ENCODE peak calls at places on chromosomes 7 and 10, in seven cellular contexts. G is activated T-helper 1 cell treated with Interleukin-2 at 50 U/mL for 16 hours; H is effector memory CD4-positive, alpha-beta T cell; J is activated CD8-positive, alpha-beta memory T cell treated with anti-CD3 and anti-CD28 coated beads for 1 hour; D is effector memory CD8-positive, alpha-beta T cell; R is GM12865; L is foreskin fibroblast. W is an unnamed sample.

GRCh38 chr7:23373151-23374004 is 74.2 kb downstream of the MALSU1 start:
- DNase-seq in R (peak), D (no peak), J (no peak), L (no peak), G (no peak), H (peak), W (no peak)

GRCh38 chr10:107649249-107649648 is 484.7 kb upstream of the SORCS1 start:
- DNase-seq in J (no peak), H (no peak), D (no peak), L (no peak), R (no peak), G (no peak), W (no peak)

GRCh38 chr7:1537631-1538412 is 7.3 kb downstream of the MAFK start:
- DNase-seq in H (no peak), R (no peak), J (no peak), L (peak), G (no peak), D (no peak), W (peak)

GRCh38 chr7:55048221-55048859 is 29.5 kb downstream of the EGFR start:
- DNase-seq in L (no peak), R (no peak), J (no peak), H (no peak), G (no peak), D (no peak), W (no peak)

GRCh38 chr10:135601-136464 is 578 bp downstream of the ZMYND11 start:
- DNase-seq in G (peak), J (peak), R (peak), L (peak), H (peak), D (peak), W (peak)

GRCh38 chr7:75815381-75816046 is 1.9 kb upstream of the CCL24 start:
- DNase-seq in R (no peak), H (no peak), L (no peak), J (no peak), D (no peak), G (no peak), W (no peak)

GRCh38 chr7:67896721-67897120 is 900.1 kb downstream of the TYW1 start:
- DNase-seq in H (no peak), G (no peak), J (no peak), L (no peak), R (no peak), D (no peak), W (no peak)

GRCh38 chr7:152103691-152104090 is 78.2 kb downstream of the GALNT11 start:
- DNase-seq in D (no peak), H (no peak), L (no peak), G (no peak), J (no peak), R (no peak), W (no peak)

GRCh38 chr10:33939892-33940291 is 605.4 kb upstream of the NRP1 start:
- DNase-seq in G (no peak), L (no peak), J (no peak), D (no peak), R (no peak), H (no peak), W (no peak)

GRCh38 chr7:137844690-137845425 is 1.9 kb downstream of the DGKI start:
- DNase-seq in D (no peak), R (no peak), H (no peak), L (no peak), G (no peak), J (no peak), W (no peak)

GRCh38 chr7:84085147-84085546 is 109.4 kb downstream of the SEMA3A start:
- DNase-seq in L (peak), H (no peak), J (no peak), R (no peak), G (no peak), D (no peak), W (no peak)

GRCh38 chr10:29838529-29838928 is 203.8 kb upstream of the SVIL start:
- DNase-seq in G (no peak), H (no peak), L (no peak), D (no peak), J (no peak), R (no peak), W (no peak)

GRCh38 chr10:42754155-42755027 is 28.2 kb upstream of the BMS1 start:
- DNase-seq in D (peak), H (no peak), G (no peak), J (no peak), R (no peak), L (peak), W (no peak)

GRCh38 chr10:131729938-131730660 is 170.7 kb upstream of the PPP2R2D start:
- DNase-seq in H (no peak), L (no peak), R (no peak), J (no peak), G (no peak), D (no peak), W (no peak)

GRCh38 chr7:29557954-29558353 is 5.7 kb upstream of the PRR15 start:
- DNase-seq in R (no peak), G (no peak), H (no peak), L (no peak), D (no peak), J (no peak), W (peak)

GRCh38 chr10:101052285-101052684 is 9.5 kb upstream of the KAZALD1 start:
- DNase-seq in H (no peak), G (no peak), R (no peak), L (peak), J (no peak), D (no peak), W (no peak)

GRCh38 chr7:142391191-142391992 is 133.5 kb upstream of the PRSS58 start:
- DNase-seq in H (no peak), J (peak), R (peak), D (peak), L (no peak), G (no peak), W (no peak)

GRCh38 chr10:115092555-115093285 is 445 bp upstream of the ATRNL1 start:
- DNase-seq in H (no peak), G (no peak), R (peak), J (no peak), L (peak), D (no peak), W (no peak)

GRCh38 chr7:36360244-36360643 is 29.4 kb upstream of the ANLN start:
- DNase-seq in J (no peak), R (no peak), L (no peak), H (no peak), D (no peak), G (no peak), W (no peak)

GRCh38 chr10:13784067-13784466 is 197.3 kb downstream of the PRPF18 start:
- DNase-seq in H (no peak), G (no peak), J (no peak), R (peak), L (no peak), D (no peak), W (no peak)

GRCh38 chr7:26305048-26305868 is 13.6 kb downstream of the SNX10 start:
- DNase-seq in J (no peak), D (no peak), H (no peak), R (peak), G (no peak), L (no peak), W (peak)

GRCh38 chr10:22086730-22087364 is 83.3 kb upstream of the DNAJC1 start:
- DNase-seq in L (peak), J (no peak), H (no peak), G (no peak), D (no peak), R (no peak), W (peak)

GRCh38 chr10:74929197-74929596 is 102.8 kb downstream of the KAT6B start:
- DNase-seq in H (no peak), L (no peak), R (no peak), G (no peak), J (no peak), D (no peak), W (no peak)

GRCh38 chr7:32299133-32299702 is 191.0 kb downstream of the LSM5 start:
- DNase-seq in G (no peak), D (no peak), J (no peak), H (no peak), L (no peak), R (no peak), W (no peak)

GRCh38 chr7:117560030-117560429 is 80.2 kb downstream of the CFTR start:
- DNase-seq in L (no peak), D (no peak), H (no peak), J (no peak), R (no peak), G (no peak), W (no peak)

GRCh38 chr10:130461631-130462030 is 325.4 kb downstream of the GLRX3 start:
- DNase-seq in D (no peak), G (no peak), H (no peak), L (no peak), R (no peak), J (no peak), W (no peak)

GRCh38 chr10:126730856-126731612 is 60.5 kb upstream of the C10orf90 start:
- DNase-seq in L (no peak), G (no peak), R (no peak), J (no peak), H (no peak), D (no peak), W (no peak)

GRCh38 chr10:44895280-44895679 is 15.9 kb upstream of the TMEM72 start:
- DNase-seq in J (no peak), G (no peak), D (no peak), R (peak), H (no peak), L (no peak), W (no peak)

W was measured in lung.